ENCODE peak calls at places on chromosomes 13 and 19, in six cellular contexts. One of them, this sample, is unnamed.

GRCh38 chr13:51995677-51996551 is 15.3 kb downstream of the ATP7B start:
- DNase-seq in NCI-H69: peak; percentile 50
- DNase-seq in left cardiac atrium: peak; percentile 25
- DNase-seq in activated naive CD8-positive, alpha-beta T cell treated with anti-CD3 and anti-CD28 coated beads, Interleukin-2, amount 50 U/mL, for 24 hours: no peak
- DNase-seq in GDM1: peak; percentile 36
- DNase-seq in mucosa of gallbladder: peak; percentile 51
- DNase-seq in this sample: no peak

GRCh38 chr19:5154129-5154798 is 185.4 kb downstream of the KDM4B start:
- DNase-seq in NCI-H69: peak; percentile 38
- DNase-seq in activated naive CD8-positive, alpha-beta T cell treated with anti-CD3 and anti-CD28 coated beads, Interleukin-2, amount 50 U/mL, for 24 hours: peak; percentile 67
- DNase-seq in GDM1: no peak
- DNase-seq in mucosa of gallbladder: no peak
- DNase-seq in left cardiac atrium: no peak
- DNase-seq in this sample: peak; percentile 15

GRCh38 chr13:63198076-63198475 is 1782.4 kb upstream of the PCDH20 start:
- DNase-seq in left cardiac atrium: no peak
- DNase-seq in NCI-H69: peak; percentile 86
- DNase-seq in GDM1: no peak
- DNase-seq in activated naive CD8-positive, alpha-beta T cell treated with anti-CD3 and anti-CD28 coated beads, Interleukin-2, amount 50 U/mL, for 24 hours: no peak
- DNase-seq in mucosa of gallbladder: no peak
- DNase-seq in this sample: no peak

GRCh38 chr19:30752201-30752600 is 380.0 kb downstream of the ZNF536 start:
- DNase-seq in NCI-H69: no peak
- DNase-seq in activated naive CD8-positive, alpha-beta T cell treated with anti-CD3 and anti-CD28 coated beads, Interleukin-2, amount 50 U/mL, for 24 hours: no peak
- DNase-seq in left cardiac atrium: no peak
- DNase-seq in GDM1: no peak
- DNase-seq in mucosa of gallbladder: peak; percentile 1
- DNase-seq in this sample: no peak

GRCh38 chr13:109427148-109427547 is 359.2 kb downstream of the IRS2 start:
- DNase-seq in GDM1: no peak
- DNase-seq in NCI-H69: no peak
- DNase-seq in left cardiac atrium: no peak
- DNase-seq in activated naive CD8-positive, alpha-beta T cell treated with anti-CD3 and anti-CD28 coated beads, Interleukin-2, amount 50 U/mL, for 24 hours: no peak
- DNase-seq in mucosa of gallbladder: no peak
- DNase-seq in this sample: no peak

GRCh38 chr19:1534972-1535371 is 11.1 kb downstream of the PLK5 start:
- DNase-seq in activated naive CD8-positive, alpha-beta T cell treated with anti-CD3 and anti-CD28 coated beads, Interleukin-2, amount 50 U/mL, for 24 hours: no peak
- DNase-seq in GDM1: no peak
- DNase-seq in left cardiac atrium: no peak
- DNase-seq in mucosa of gallbladder: no peak
- DNase-seq in NCI-H69: no peak
- DNase-seq in this sample: no peak

GRCh38 chr19:12478234-12478941 is 6.2 kb downstream of the ZNF709 start:
- DNase-seq in mucosa of gallbladder: no peak
- DNase-seq in GDM1: no peak
- DNase-seq in NCI-H69: peak; percentile 63
- DNase-seq in activated naive CD8-positive, alpha-beta T cell treated with anti-CD3 and anti-CD28 coated beads, Interleukin-2, amount 50 U/mL, for 24 hours: no peak
- DNase-seq in left cardiac atrium: no peak
- DNase-seq in this sample: no peak

GRCh38 chr19:720691-721160 is 12.0 kb downstream of the PALM start:
- DNase-seq in left cardiac atrium: no peak
- DNase-seq in GDM1: no peak
- DNase-seq in activated naive CD8-positive, alpha-beta T cell treated with anti-CD3 and anti-CD28 coated beads, Interleukin-2, amount 50 U/mL, for 24 hours: no peak
- DNase-seq in mucosa of gallbladder: no peak
- DNase-seq in NCI-H69: no peak
- DNase-seq in this sample: no peak

GRCh38 chr13:95258619-95259194 is 42.5 kb downstream of the ABCC4 start:
- DNase-seq in left cardiac atrium: no peak
- DNase-seq in NCI-H69: no peak
- DNase-seq in mucosa of gallbladder: peak; percentile 69
- DNase-seq in GDM1: no peak
- DNase-seq in activated naive CD8-positive, alpha-beta T cell treated with anti-CD3 and anti-CD28 coated beads, Interleukin-2, amount 50 U/mL, for 24 hours: no peak
- DNase-seq in this sample: peak; percentile 90

GRCh38 chr13:63696055-63696454 is 2280.4 kb upstream of the PCDH20 start:
- DNase-seq in activated naive CD8-positive, alpha-beta T cell treated with anti-CD3 and anti-CD28 coated beads, Interleukin-2, amount 50 U/mL, for 24 hours: no peak
- DNase-seq in mucosa of gallbladder: no peak
- DNase-seq in NCI-H69: no peak
- DNase-seq in GDM1: no peak
- DNase-seq in left cardiac atrium: no peak
- DNase-seq in this sample: no peak

GRCh38 chr19:30165228-30165813 is 206.9 kb upstream of the ZNF536 start:
- DNase-seq in GDM1: no peak
- DNase-seq in NCI-H69: no peak
- DNase-seq in left cardiac atrium: no peak
- DNase-seq in activated naive CD8-positive, alpha-beta T cell treated with anti-CD3 and anti-CD28 coated beads, Interleukin-2, amount 50 U/mL, for 24 hours: no peak
- DNase-seq in mucosa of gallbladder: no peak
- DNase-seq in this sample: no peak

GRCh38 chr13:35917942-35918645 is 213.1 kb downstream of the DCLK1 start:
- DNase-seq in left cardiac atrium: no peak
- DNase-seq in NCI-H69: peak; percentile 4
- DNase-seq in GDM1: no peak
- DNase-seq in mucosa of gallbladder: no peak
- DNase-seq in activated naive CD8-positive, alpha-beta T cell treated with anti-CD3 and anti-CD28 coated beads, Interleukin-2, amount 50 U/mL, for 24 hours: no peak
- DNase-seq in this sample: no peak

GRCh38 chr13:71580614-71581013 is 286.4 kb downstream of the DACH1 start:
- DNase-seq in activated naive CD8-positive, alpha-beta T cell treated with anti-CD3 and anti-CD28 coated beads, Interleukin-2, amount 50 U/mL, for 24 hours: no peak
- DNase-seq in GDM1: no peak
- DNase-seq in mucosa of gallbladder: no peak
- DNase-seq in left cardiac atrium: no peak
- DNase-seq in NCI-H69: no peak
- DNase-seq in this sample: no peak